ENCODE peak calls at places on chromosomes 11 and 22, in five cellular contexts. One of them, this sample, is unnamed.

GRCh38 chr11:75349540-75350116 is 1.8 kb downstream of the ARRB1 start:
- DNase-seq in SK-N-SH: no peak
- DNase-seq in suprapubic skin: no peak
- DNase-seq in upper lobe of left lung: no peak
- DNase-seq in HepG2: no peak
- DNase-seq in this sample: no peak

GRCh38 chr22:24871611-24872205 is 65.7 kb downstream of the SGSM1 start:
- DNase-seq in SK-N-SH: no peak
- DNase-seq in suprapubic skin: no peak
- DNase-seq in upper lobe of left lung: no peak
- DNase-seq in HepG2: no peak
- DNase-seq in this sample: no peak

GRCh38 chr11:119206512-119207299 is 567 bp downstream of the CBL start:
- DNase-seq in SK-N-SH: peak
- DNase-seq in suprapubic skin: peak
- DNase-seq in upper lobe of left lung: peak
- DNase-seq in HepG2: no peak
- DNase-seq in this sample: no peak

GRCh38 chr11:111976614-111977140 is 39.5 kb downstream of the DIXDC1 start:
- DNase-seq in SK-N-SH: no peak
- DNase-seq in suprapubic skin: no peak
- DNase-seq in upper lobe of left lung: peak
- DNase-seq in HepG2: no peak
- DNase-seq in this sample: no peak

GRCh38 chr11:60810151-60810550 is 25.0 kb downstream of the MS4A10 start:
- DNase-seq in SK-N-SH: no peak
- DNase-seq in suprapubic skin: no peak
- DNase-seq in upper lobe of left lung: no peak
- DNase-seq in HepG2: no peak
- DNase-seq in this sample: no peak

GRCh38 chr22:22214819-22215329 is 29.7 kb upstream of the VPREB1 start:
- DNase-seq in SK-N-SH: no peak
- DNase-seq in suprapubic skin: no peak
- DNase-seq in upper lobe of left lung: no peak
- DNase-seq in HepG2: peak
- DNase-seq in this sample: no peak

GRCh38 chr11:126662055-126662790 is 306.7 kb downstream of the ST3GAL4 start:
- DNase-seq in SK-N-SH: no peak
- DNase-seq in suprapubic skin: no peak
- DNase-seq in upper lobe of left lung: no peak
- DNase-seq in HepG2: no peak
- DNase-seq in this sample: no peak

GRCh38 chr11:45879803-45880685 is 5.4 kb upstream of the MAPK8IP1 start:
- DNase-seq in SK-N-SH: no peak
- DNase-seq in suprapubic skin: no peak
- DNase-seq in upper lobe of left lung: no peak
- DNase-seq in HepG2: no peak
- DNase-seq in this sample: no peak

GRCh38 chr11:61816736-61817455 is at the start of gene FADS1:
- DNase-seq in SK-N-SH: peak
- DNase-seq in suprapubic skin: peak
- DNase-seq in upper lobe of left lung: peak
- DNase-seq in HepG2: peak
- DNase-seq in this sample: peak

GRCh38 chr22:21816787-21817496 is 50.5 kb downstream of the MAPK1 start:
- DNase-seq in SK-N-SH: peak
- DNase-seq in suprapubic skin: no peak
- DNase-seq in upper lobe of left lung: no peak
- DNase-seq in HepG2: no peak
- DNase-seq in this sample: no peak

GRCh38 chr22:35900483-35901168 is 128.0 kb downstream of the RBFOX2 start:
- DNase-seq in SK-N-SH: no peak
- DNase-seq in suprapubic skin: no peak
- DNase-seq in upper lobe of left lung: no peak
- DNase-seq in HepG2: no peak
- DNase-seq in this sample: no peak

GRCh38 chr11:87849216-87849615 is 326.0 kb downstream of the RAB38 start:
- DNase-seq in SK-N-SH: no peak
- DNase-seq in suprapubic skin: no peak
- DNase-seq in upper lobe of left lung: no peak
- DNase-seq in HepG2: no peak
- DNase-seq in this sample: no peak

GRCh38 chr11:74820763-74821162 is 72.1 kb downstream of the RNF169 start:
- DNase-seq in SK-N-SH: no peak
- DNase-seq in suprapubic skin: no peak
- DNase-seq in upper lobe of left lung: no peak
- DNase-seq in HepG2: peak
- DNase-seq in this sample: no peak

GRCh38 chr11:130322126-130322525 is 7.4 kb upstream of the ZBTB44 start:
- DNase-seq in SK-N-SH: no peak
- DNase-seq in suprapubic skin: no peak
- DNase-seq in upper lobe of left lung: no peak
- DNase-seq in HepG2: no peak
- DNase-seq in this sample: no peak

GRCh38 chr11:48014917-48015316 is 34.6 kb downstream of the PTPRJ start:
- DNase-seq in SK-N-SH: no peak
- DNase-seq in suprapubic skin: no peak
- DNase-seq in upper lobe of left lung: no peak
- DNase-seq in HepG2: no peak
- DNase-seq in this sample: no peak

GRCh38 chr11:82085493-82085892 is 648.2 kb downstream of the FAM181B start:
- DNase-seq in SK-N-SH: no peak
- DNase-seq in suprapubic skin: no peak
- DNase-seq in upper lobe of left lung: no peak
- DNase-seq in HepG2: no peak
- DNase-seq in this sample: no peak

GRCh38 chr11:7657306-7658025 is 15.8 kb downstream of the CYB5R2 start:
- DNase-seq in SK-N-SH: peak
- DNase-seq in suprapubic skin: no peak
- DNase-seq in upper lobe of left lung: no peak
- DNase-seq in HepG2: peak
- DNase-seq in this sample: peak

GRCh38 chr11:46047520-46047919 is 73.7 kb downstream of the PHF21A start:
- DNase-seq in SK-N-SH: no peak
- DNase-seq in suprapubic skin: no peak
- DNase-seq in upper lobe of left lung: no peak
- DNase-seq in HepG2: peak
- DNase-seq in this sample: no peak

GRCh38 chr11:103591554-103591953 is 444.9 kb upstream of the DDI1 start:
- DNase-seq in SK-N-SH: no peak
- DNase-seq in suprapubic skin: no peak
- DNase-seq in upper lobe of left lung: no peak
- DNase-seq in HepG2: no peak
- DNase-seq in this sample: no peak

GRCh38 chr22:18012528-18012927 is 11.8 kb downstream of the MICAL3 start:
- DNase-seq in SK-N-SH: no peak
- DNase-seq in suprapubic skin: no peak
- DNase-seq in upper lobe of left lung: no peak
- DNase-seq in HepG2: no peak
- DNase-seq in this sample: no peak

GRCh38 chr22:44196731-44197131 is 16.0 kb downstream of the PARVG start:
- DNase-seq in SK-N-SH: no peak
- DNase-seq in suprapubic skin: no peak
- DNase-seq in upper lobe of left lung: peak
- DNase-seq in HepG2: no peak
- DNase-seq in this sample: no peak

GRCh38 chr22:33492210-33492651 is 428.0 kb downstream of the LARGE1 start:
- DNase-seq in SK-N-SH: peak
- DNase-seq in suprapubic skin: no peak
- DNase-seq in upper lobe of left lung: no peak
- DNase-seq in HepG2: peak
- DNase-seq in this sample: peak

GRCh38 chr11:110446594-110446993 is 16.8 kb downstream of the FDX1 start:
- DNase-seq in SK-N-SH: no peak
- DNase-seq in suprapubic skin: no peak
- DNase-seq in upper lobe of left lung: no peak
- DNase-seq in HepG2: no peak
- DNase-seq in this sample: no peak

GRCh38 chr22:29060931-29061330 is 700 bp downstream of the C22orf31 start:
- DNase-seq in SK-N-SH: no peak
- DNase-seq in suprapubic skin: peak
- DNase-seq in upper lobe of left lung: no peak
- DNase-seq in HepG2: no peak
- DNase-seq in this sample: no peak

GRCh38 chr11:89436071-89436470 is 55.1 kb downstream of the NOX4 start:
- DNase-seq in SK-N-SH: no peak
- DNase-seq in suprapubic skin: no peak
- DNase-seq in upper lobe of left lung: no peak
- DNase-seq in HepG2: no peak
- DNase-seq in this sample: no peak

GRCh38 chr11:75233688-75234295 is 6.8 kb upstream of the TPBGL start:
- DNase-seq in SK-N-SH: no peak
- DNase-seq in suprapubic skin: no peak
- DNase-seq in upper lobe of left lung: no peak
- DNase-seq in HepG2: peak
- DNase-seq in this sample: peak

GRCh38 chr11:71093783-71094182 is 158.6 kb downstream of the SHANK2 start:
- DNase-seq in SK-N-SH: no peak
- DNase-seq in suprapubic skin: no peak
- DNase-seq in upper lobe of left lung: no peak
- DNase-seq in HepG2: no peak
- DNase-seq in this sample: no peak

GRCh38 chr11:71091506-71092265 is 160.7 kb downstream of the SHANK2 start:
- DNase-seq in SK-N-SH: no peak
- DNase-seq in suprapubic skin: no peak
- DNase-seq in upper lobe of left lung: no peak
- DNase-seq in HepG2: no peak
- DNase-seq in this sample: no peak

GRCh38 chr11:71096751-71097388 is 155.5 kb downstream of the SHANK2 start:
- DNase-seq in SK-N-SH: no peak
- DNase-seq in suprapubic skin: no peak
- DNase-seq in upper lobe of left lung: no peak
- DNase-seq in HepG2: no peak
- DNase-seq in this sample: no peak

GRCh38 chr11:71095294-71095850 is 157.0 kb downstream of the SHANK2 start:
- DNase-seq in SK-N-SH: no peak
- DNase-seq in suprapubic skin: no peak
- DNase-seq in upper lobe of left lung: no peak
- DNase-seq in HepG2: no peak
- DNase-seq in this sample: no peak

GRCh38 chr11:71094296-71095077 is 157.9 kb downstream of the SHANK2 start:
- DNase-seq in SK-N-SH: no peak
- DNase-seq in suprapubic skin: no peak
- DNase-seq in upper lobe of left lung: no peak
- DNase-seq in HepG2: no peak
- DNase-seq in this sample: no peak
- TF ChIP-seq EP300 in SK-N-SH: no peak
- TF ChIP-seq EP300 in suprapubic skin: no peak
- TF ChIP-seq EP300 in upper lobe of left lung: no peak
- TF ChIP-seq EP300 in HepG2: no peak
- TF ChIP-seq EP300 in this sample: no peak

DNA sequence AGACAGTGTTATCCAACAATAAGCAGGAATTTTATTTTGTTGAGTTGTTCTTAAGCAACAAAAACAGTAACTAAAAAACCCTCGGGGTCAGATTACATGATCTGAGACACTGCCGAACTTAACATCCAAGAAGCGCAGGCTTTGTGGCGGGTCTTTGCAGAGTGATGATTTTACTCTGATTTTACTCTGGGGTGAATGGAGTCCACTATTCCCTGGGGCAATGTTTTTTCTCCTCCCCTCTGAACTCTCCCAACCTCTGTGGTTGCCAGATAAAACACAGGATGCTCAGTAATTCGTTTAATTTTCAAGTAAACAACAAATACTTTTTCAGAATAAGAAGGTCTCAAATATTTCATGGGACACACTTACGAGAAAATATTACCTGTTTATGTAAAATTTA is 450.1 kb upstream of the B3GAT1 start:
- DNase-seq in SK-N-SH: peak
- DNase-seq in suprapubic skin: no peak
- DNase-seq in upper lobe of left lung: no peak
- DNase-seq in HepG2: no peak
- DNase-seq in this sample: no peak
- H3K27ac ChIP-seq in SK-N-SH: no peak
- H3K27ac ChIP-seq in suprapubic skin: no peak
- H3K27ac ChIP-seq in upper lobe of left lung: no peak
- H3K27ac ChIP-seq in HepG2: no peak
- H3K27ac ChIP-seq in this sample: no peak

GRCh38 chr11:76769645-76770586 is 13.2 kb upstream of the TSKU start:
- DNase-seq in SK-N-SH: no peak
- DNase-seq in suprapubic skin: no peak
- DNase-seq in upper lobe of left lung: no peak
- DNase-seq in HepG2: peak
- DNase-seq in this sample: peak

GRCh38 chr11:76772100-76772782 is 10.9 kb upstream of the TSKU start:
- DNase-seq in SK-N-SH: no peak
- DNase-seq in suprapubic skin: no peak
- DNase-seq in upper lobe of left lung: no peak
- DNase-seq in HepG2: peak
- DNase-seq in this sample: no peak

GRCh38 chr11:76769071-76769560 is 14.0 kb upstream of the TSKU start:
- DNase-seq in SK-N-SH: no peak
- DNase-seq in suprapubic skin: no peak
- DNase-seq in upper lobe of left lung: peak
- DNase-seq in HepG2: no peak
- DNase-seq in this sample: no peak

GRCh38 chr11:76771446-76772099 is 11.6 kb upstream of the TSKU start:
- DNase-seq in SK-N-SH: no peak
- DNase-seq in suprapubic skin: no peak
- DNase-seq in upper lobe of left lung: no peak
- DNase-seq in HepG2: no peak
- DNase-seq in this sample: no peak

GRCh38 chr11:76770642-76771445 is 12.3 kb upstream of the TSKU start:
- DNase-seq in SK-N-SH: no peak
- DNase-seq in suprapubic skin: peak
- DNase-seq in upper lobe of left lung: no peak
- DNase-seq in HepG2: peak
- DNase-seq in this sample: peak
- TF ChIP-seq POLR2AphosphoS5 in SK-N-SH: no peak
- TF ChIP-seq POLR2AphosphoS5 in suprapubic skin: no peak
- TF ChIP-seq POLR2AphosphoS5 in upper lobe of left lung: no peak
- TF ChIP-seq POLR2AphosphoS5 in HepG2: no peak
- TF ChIP-seq POLR2AphosphoS5 in this sample: peak

GRCh38 chr11:16347928-16348685 is 8.2 kb downstream of the SOX6 start:
- DNase-seq in SK-N-SH: no peak
- DNase-seq in suprapubic skin: no peak
- DNase-seq in upper lobe of left lung: no peak
- DNase-seq in HepG2: no peak
- DNase-seq in this sample: no peak
- TF ChIP-seq EP300 in SK-N-SH: no peak
- TF ChIP-seq EP300 in suprapubic skin: no peak
- TF ChIP-seq EP300 in upper lobe of left lung: no peak
- TF ChIP-seq EP300 in HepG2: no peak
- TF ChIP-seq EP300 in this sample: no peak

GRCh38 chr11:3138178-3139085 is 26.7 kb downstream of the OSBPL5 start:
- DNase-seq in SK-N-SH: no peak
- DNase-seq in suprapubic skin: peak
- DNase-seq in upper lobe of left lung: peak
- DNase-seq in HepG2: no peak
- DNase-seq in this sample: no peak
- H3K27ac ChIP-seq in SK-N-SH: no peak
- H3K27ac ChIP-seq in suprapubic skin: no peak
- H3K27ac ChIP-seq in upper lobe of left lung: no peak
- H3K27ac ChIP-seq in HepG2: no peak
- H3K27ac ChIP-seq in this sample: peak

GRCh38 chr11:123190504-123190903 is 4.5 kb downstream of the CLMP start:
- DNase-seq in SK-N-SH: no peak
- DNase-seq in suprapubic skin: no peak
- DNase-seq in upper lobe of left lung: no peak
- DNase-seq in HepG2: no peak
- DNase-seq in this sample: no peak
- TF ChIP-seq POLR2AphosphoS5 in SK-N-SH: no peak
- TF ChIP-seq POLR2AphosphoS5 in suprapubic skin: no peak
- TF ChIP-seq POLR2AphosphoS5 in upper lobe of left lung: no peak
- TF ChIP-seq POLR2AphosphoS5 in HepG2: no peak
- TF ChIP-seq POLR2AphosphoS5 in this sample: no peak

GRCh38 chr11:68942090-68942620 is 38.5 kb downstream of the IGHMBP2 start:
- DNase-seq in SK-N-SH: no peak
- DNase-seq in suprapubic skin: no peak
- DNase-seq in upper lobe of left lung: peak
- DNase-seq in HepG2: no peak
- DNase-seq in this sample: no peak
- TF ChIP-seq EP300 in SK-N-SH: no peak
- TF ChIP-seq EP300 in suprapubic skin: no peak
- TF ChIP-seq EP300 in upper lobe of left lung: no peak
- TF ChIP-seq EP300 in HepG2: no peak
- TF ChIP-seq EP300 in this sample: no peak